ENCODE peak calls at places on chromosome 2, in four cellular contexts. One of them, this sample, is unnamed.
A peak's percentile ranks its signal among the peaks of the same experiment; 100 is the strongest.

GRCh38 chr2:158457092-158457825 is 507 bp downstream of the PKP4 start:
- DNase-seq in GM12878: no peak
- DNase-seq in mucosa of descending colon: peak; percentile 77
- DNase-seq in AG09309: no peak
- DNase-seq in this sample: peak; percentile 69

GRCh38 chr2:80815259-80815658 is 510.7 kb upstream of the LRRTM1 start:
- DNase-seq in GM12878: no peak
- DNase-seq in mucosa of descending colon: no peak
- DNase-seq in AG09309: no peak
- DNase-seq in this sample: no peak

GRCh38 chr2:234076451-234076850 is 25.9 kb downstream of the SPP2 start:
- DNase-seq in GM12878: no peak
- DNase-seq in mucosa of descending colon: no peak
- DNase-seq in AG09309: no peak
- DNase-seq in this sample: no peak

GRCh38 chr2:128986867-128987268 is 668.2 kb upstream of the HS6ST1 start:
- DNase-seq in GM12878: no peak
- DNase-seq in mucosa of descending colon: no peak
- DNase-seq in AG09309: no peak
- DNase-seq in this sample: no peak

GRCh38 chr2:176171331-176172006 is 14.4 kb downstream of the HOXD3 start:
- DNase-seq in GM12878: no peak
- DNase-seq in mucosa of descending colon: peak; percentile 32
- DNase-seq in AG09309: no peak
- DNase-seq in this sample: no peak

GRCh38 chr2:120347387-120348010 is 1.6 kb downstream of the INHBB start:
- DNase-seq in GM12878: no peak
- DNase-seq in mucosa of descending colon: no peak
- DNase-seq in AG09309: no peak
- DNase-seq in this sample: no peak

GRCh38 chr2:148875387-148876051 is 492 bp downstream of the KIF5C start:
- DNase-seq in GM12878: no peak
- DNase-seq in mucosa of descending colon: peak; percentile 27
- DNase-seq in AG09309: no peak
- DNase-seq in this sample: no peak

GRCh38 chr2:219783551-219783950 is 156.1 kb downstream of the SLC4A3 start:
- DNase-seq in GM12878: no peak
- DNase-seq in mucosa of descending colon: no peak
- DNase-seq in AG09309: no peak
- DNase-seq in this sample: no peak

GRCh38 chr2:230865766-230866703 is 1.3 kb downstream of the ITM2C start:
- DNase-seq in GM12878: no peak
- DNase-seq in mucosa of descending colon: peak; percentile 93
- DNase-seq in AG09309: no peak
- DNase-seq in this sample: peak; percentile 41

GRCh38 chr2:172877826-172878225 is 142.2 kb downstream of the RAPGEF4 start:
- DNase-seq in GM12878: no peak
- DNase-seq in mucosa of descending colon: no peak
- DNase-seq in AG09309: no peak
- DNase-seq in this sample: no peak

GRCh38 chr2:10765914-10766313 is 44.5 kb downstream of the ATP6V1C2 start:
- DNase-seq in GM12878: no peak
- DNase-seq in mucosa of descending colon: peak; percentile 20
- DNase-seq in AG09309: no peak
- DNase-seq in this sample: no peak

GRCh38 chr2:60553496-60553991 is at the start of gene BCL11A:
- DNase-seq in GM12878: no peak
- DNase-seq in mucosa of descending colon: peak; percentile 76
- DNase-seq in AG09309: peak; percentile 39
- DNase-seq in this sample: peak; percentile 61

GRCh38 chr2:196565106-196565505 is 74.4 kb upstream of the CCDC150 start:
- DNase-seq in GM12878: no peak
- DNase-seq in mucosa of descending colon: no peak
- DNase-seq in AG09309: no peak
- DNase-seq in this sample: no peak

GRCh38 chr2:70083344-70084156 is 3.7 kb upstream of the PCBP1 start:
- DNase-seq in GM12878: peak; percentile 88
- DNase-seq in mucosa of descending colon: peak; percentile 56
- DNase-seq in AG09309: no peak
- DNase-seq in this sample: peak; percentile 83

GRCh38 chr2:153477641-153478288 is 797 bp downstream of the RPRM start:
- DNase-seq in GM12878: no peak
- DNase-seq in mucosa of descending colon: no peak
- DNase-seq in AG09309: no peak
- DNase-seq in this sample: no peak

GRCh38 chr2:128449226-128450061 is 130.8 kb upstream of the HS6ST1 start:
- DNase-seq in GM12878: no peak
- DNase-seq in mucosa of descending colon: no peak
- DNase-seq in AG09309: no peak
- DNase-seq in this sample: no peak

GRCh38 chr2:66596229-66596628 is 161.3 kb downstream of the MEIS1 start:
- DNase-seq in GM12878: no peak
- DNase-seq in mucosa of descending colon: no peak
- DNase-seq in AG09309: no peak
- DNase-seq in this sample: no peak

GRCh38 chr2:31694444-31694843 is 113.7 kb upstream of the SRD5A2 start:
- DNase-seq in GM12878: no peak
- DNase-seq in mucosa of descending colon: no peak
- DNase-seq in AG09309: no peak
- DNase-seq in this sample: no peak
- TF ChIP-seq CTCF in GM12878: no peak
- TF ChIP-seq CTCF in mucosa of descending colon: no peak
- TF ChIP-seq CTCF in AG09309: no peak
- TF ChIP-seq CTCF in this sample: no peak

GRCh38 chr2:20665261-20666113 is 1.5 kb upstream of the GDF7 start:
- DNase-seq in GM12878: no peak
- DNase-seq in mucosa of descending colon: no peak
- DNase-seq in AG09309: no peak
- DNase-seq in this sample: no peak
- H3K4me3 ChIP-seq in GM12878: peak overlapping the region; percentile 73
- H3K4me3 ChIP-seq in mucosa of descending colon: no peak overlapping the region
- H3K4me3 ChIP-seq in AG09309: no peak overlapping the region
- H3K4me3 ChIP-seq in this sample: no peak overlapping the region

GRCh38 chr2:201344663-201345366 is 12.3 kb downstream of the FLACC1 start:
- DNase-seq in GM12878: peak; percentile 16
- DNase-seq in mucosa of descending colon: no peak
- DNase-seq in AG09309: no peak
- DNase-seq in this sample: peak; percentile 47
- TF ChIP-seq CTCF in GM12878: peak; percentile 37
- TF ChIP-seq CTCF in mucosa of descending colon: no peak
- TF ChIP-seq CTCF in AG09309: no peak
- TF ChIP-seq CTCF in this sample: peak; percentile 22

GRCh38 chr2:235666240-235666781 is 172.5 kb downstream of the AGAP1 start:
- DNase-seq in GM12878: no peak
- DNase-seq in mucosa of descending colon: no peak
- DNase-seq in AG09309: peak; percentile 61
- DNase-seq in this sample: peak; percentile 10
- H3K4me3 ChIP-seq in GM12878: no peak overlapping the region
- H3K4me3 ChIP-seq in mucosa of descending colon: no peak overlapping the region
- H3K4me3 ChIP-seq in AG09309: no peak overlapping the region
- H3K4me3 ChIP-seq in this sample: no peak overlapping the region

DNA sequence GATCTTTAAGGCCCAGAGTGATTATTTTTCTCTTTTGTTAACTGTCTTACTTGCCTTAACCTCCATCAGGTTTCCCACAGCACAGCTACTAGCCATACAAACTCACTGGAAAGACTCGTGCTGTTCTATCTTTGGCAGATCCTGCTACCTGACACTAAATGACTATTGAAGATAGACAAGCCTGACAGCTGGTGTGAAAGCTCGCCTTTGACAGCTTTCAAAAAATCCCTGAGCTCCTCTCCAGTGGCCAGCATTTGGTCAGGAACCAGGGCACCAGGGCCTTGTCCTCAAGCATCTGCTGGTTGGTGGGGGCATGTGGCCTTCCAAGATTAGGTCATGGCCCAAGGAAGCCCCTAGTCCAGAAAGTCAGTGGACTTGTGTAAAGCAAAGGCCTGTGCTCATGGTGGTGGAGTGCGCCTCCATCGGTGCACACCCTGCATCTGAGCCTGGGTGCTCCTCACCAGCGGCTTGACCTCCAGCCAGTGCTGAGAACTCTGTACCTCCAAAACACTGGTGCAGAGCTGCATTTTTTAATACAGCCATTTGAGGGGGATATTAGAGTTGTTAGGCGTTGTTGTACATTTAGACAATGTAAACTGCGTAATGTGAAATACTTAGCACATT is 158.5 kb downstream of the NCK2 start:
- DNase-seq in GM12878: no peak
- DNase-seq in mucosa of descending colon: no peak
- DNase-seq in AG09309: no peak
- DNase-seq in this sample: no peak
- TF ChIP-seq CTCF in GM12878: no peak
- TF ChIP-seq CTCF in mucosa of descending colon: no peak
- TF ChIP-seq CTCF in AG09309: no peak
- TF ChIP-seq CTCF in this sample: no peak

DNA sequence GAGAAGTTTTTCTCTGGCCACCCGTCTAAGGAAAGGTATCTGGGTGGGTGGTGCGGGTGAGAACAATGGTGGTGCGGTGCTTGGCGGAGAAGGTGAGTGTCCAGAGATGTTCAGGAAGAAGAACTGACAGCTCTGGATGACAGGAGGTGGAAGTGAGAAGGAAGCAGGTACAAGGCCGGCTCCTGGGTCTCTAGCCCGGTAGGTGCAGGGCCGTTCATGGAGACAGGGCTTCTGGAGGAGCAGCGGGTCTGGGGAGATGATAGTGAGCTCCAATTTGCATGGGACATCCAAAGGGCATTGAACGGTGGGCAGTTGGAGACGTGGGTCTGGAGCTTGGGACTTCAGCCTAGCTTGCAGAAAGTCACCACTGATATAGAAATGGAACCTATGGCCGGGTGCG is 979 bp upstream of the FAHD2B start:
- DNase-seq in GM12878: no peak
- DNase-seq in mucosa of descending colon: no peak
- DNase-seq in AG09309: no peak
- DNase-seq in this sample: no peak
- H3K4me3 ChIP-seq in GM12878: peak overlapping the region; percentile 16
- H3K4me3 ChIP-seq in mucosa of descending colon: no peak overlapping the region
- H3K4me3 ChIP-seq in AG09309: no peak overlapping the region
- H3K4me3 ChIP-seq in this sample: no peak overlapping the region

GRCh38 chr2:112645396-112646101 is at the start of gene SLC20A1:
- DNase-seq in GM12878: peak; percentile 74
- DNase-seq in mucosa of descending colon: peak; percentile 99
- DNase-seq in AG09309: peak; percentile 52
- DNase-seq in this sample: peak; percentile 98
- TF ChIP-seq CTCF in GM12878: peak; percentile 52
- TF ChIP-seq CTCF in mucosa of descending colon: no peak
- TF ChIP-seq CTCF in AG09309: peak; percentile 18
- TF ChIP-seq CTCF in this sample: peak; percentile 53

GRCh38 chr2:229335877-229336346 is 64.8 kb upstream of the PID1 start:
- DNase-seq in GM12878: no peak
- DNase-seq in mucosa of descending colon: no peak
- DNase-seq in AG09309: no peak
- DNase-seq in this sample: no peak
- H3K4me3 ChIP-seq in GM12878: no peak overlapping the region
- H3K4me3 ChIP-seq in mucosa of descending colon: no peak overlapping the region
- H3K4me3 ChIP-seq in AG09309: no peak overlapping the region
- H3K4me3 ChIP-seq in this sample: no peak overlapping the region